ENCODE peak calls at places on chromosomes 12 and 14, in ten cellular contexts. One of them, this sample, is unnamed.

GRCh38 chr12:3658327-3659163 is 94.4 kb downstream of the CRACR2A start:
- DNase-seq in HCEC 1CT: peak
- DNase-seq in NCI-H1092 treated with DMSO at 0.1 percent for 48 hours: no peak
- DNase-seq in stimulated activated CD4-positive, alpha-beta T cell treated with anti-CD3 and anti-CD28 coated beads, Interleukin-2, amount 100 ng/mL, for 4 hours: no peak
- DNase-seq in non-pigmented ciliary epithelial cell: no peak
- DNase-seq in iPS-NIHi11: peak
- DNase-seq in left colon: peak
- DNase-seq in activated CD4-positive, alpha-beta T cell treated with anti-CD3 and anti-CD28 coated beads, Interleukin-2, amount 50 U/mL, for 4 hours: peak
- DNase-seq in T1000: no peak
- DNase-seq in GM23248: peak
- DNase-seq in this sample: no peak

GRCh38 chr12:21852251-21852650 is 77.7 kb upstream of the KCNJ8 start:
- DNase-seq in HCEC 1CT: peak
- DNase-seq in NCI-H1092 treated with DMSO at 0.1 percent for 48 hours: no peak
- DNase-seq in stimulated activated CD4-positive, alpha-beta T cell treated with anti-CD3 and anti-CD28 coated beads, Interleukin-2, amount 100 ng/mL, for 4 hours: no peak
- DNase-seq in non-pigmented ciliary epithelial cell: peak
- DNase-seq in iPS-NIHi11: no peak
- DNase-seq in left colon: no peak
- DNase-seq in activated CD4-positive, alpha-beta T cell treated with anti-CD3 and anti-CD28 coated beads, Interleukin-2, amount 50 U/mL, for 4 hours: no peak
- DNase-seq in T1000: peak
- DNase-seq in GM23248: peak
- DNase-seq in this sample: no peak

GRCh38 chr14:99757331-99758070 is 35.7 kb upstream of the EML1 start:
- DNase-seq in HCEC 1CT: peak
- DNase-seq in NCI-H1092 treated with DMSO at 0.1 percent for 48 hours: no peak
- DNase-seq in stimulated activated CD4-positive, alpha-beta T cell treated with anti-CD3 and anti-CD28 coated beads, Interleukin-2, amount 100 ng/mL, for 4 hours: no peak
- DNase-seq in non-pigmented ciliary epithelial cell: peak
- DNase-seq in iPS-NIHi11: no peak
- DNase-seq in left colon: peak
- DNase-seq in activated CD4-positive, alpha-beta T cell treated with anti-CD3 and anti-CD28 coated beads, Interleukin-2, amount 50 U/mL, for 4 hours: no peak
- DNase-seq in T1000: peak
- DNase-seq in GM23248: peak
- DNase-seq in this sample: no peak

GRCh38 chr12:96015672-96016071 is 19.5 kb upstream of the HAL start:
- DNase-seq in HCEC 1CT: peak
- DNase-seq in NCI-H1092 treated with DMSO at 0.1 percent for 48 hours: peak
- DNase-seq in stimulated activated CD4-positive, alpha-beta T cell treated with anti-CD3 and anti-CD28 coated beads, Interleukin-2, amount 100 ng/mL, for 4 hours: no peak
- DNase-seq in non-pigmented ciliary epithelial cell: no peak
- DNase-seq in iPS-NIHi11: peak
- DNase-seq in left colon: no peak
- DNase-seq in activated CD4-positive, alpha-beta T cell treated with anti-CD3 and anti-CD28 coated beads, Interleukin-2, amount 50 U/mL, for 4 hours: no peak
- DNase-seq in T1000: no peak
- DNase-seq in GM23248: peak
- DNase-seq in this sample: no peak

GRCh38 chr12:16076553-16076952 is 165.4 kb downstream of the DERA start:
- DNase-seq in HCEC 1CT: peak
- DNase-seq in NCI-H1092 treated with DMSO at 0.1 percent for 48 hours: peak
- DNase-seq in stimulated activated CD4-positive, alpha-beta T cell treated with anti-CD3 and anti-CD28 coated beads, Interleukin-2, amount 100 ng/mL, for 4 hours: no peak
- DNase-seq in non-pigmented ciliary epithelial cell: no peak
- DNase-seq in iPS-NIHi11: peak
- DNase-seq in left colon: no peak
- DNase-seq in activated CD4-positive, alpha-beta T cell treated with anti-CD3 and anti-CD28 coated beads, Interleukin-2, amount 50 U/mL, for 4 hours: no peak
- DNase-seq in T1000: no peak
- DNase-seq in GM23248: peak
- DNase-seq in this sample: peak

GRCh38 chr14:105292810-105293711 is 7.7 kb downstream of the BRF1 start:
- DNase-seq in HCEC 1CT: no peak
- DNase-seq in NCI-H1092 treated with DMSO at 0.1 percent for 48 hours: no peak
- DNase-seq in stimulated activated CD4-positive, alpha-beta T cell treated with anti-CD3 and anti-CD28 coated beads, Interleukin-2, amount 100 ng/mL, for 4 hours: no peak
- DNase-seq in non-pigmented ciliary epithelial cell: no peak
- DNase-seq in iPS-NIHi11: no peak
- DNase-seq in left colon: no peak
- DNase-seq in activated CD4-positive, alpha-beta T cell treated with anti-CD3 and anti-CD28 coated beads, Interleukin-2, amount 50 U/mL, for 4 hours: no peak
- DNase-seq in T1000: no peak
- DNase-seq in GM23248: no peak
- DNase-seq in this sample: no peak

GRCh38 chr12:99722690-99723486 is 75.3 kb downstream of the GARIN6 start:
- DNase-seq in HCEC 1CT: no peak
- DNase-seq in NCI-H1092 treated with DMSO at 0.1 percent for 48 hours: no peak
- DNase-seq in stimulated activated CD4-positive, alpha-beta T cell treated with anti-CD3 and anti-CD28 coated beads, Interleukin-2, amount 100 ng/mL, for 4 hours: no peak
- DNase-seq in non-pigmented ciliary epithelial cell: no peak
- DNase-seq in iPS-NIHi11: no peak
- DNase-seq in left colon: no peak
- DNase-seq in activated CD4-positive, alpha-beta T cell treated with anti-CD3 and anti-CD28 coated beads, Interleukin-2, amount 50 U/mL, for 4 hours: no peak
- DNase-seq in T1000: no peak
- DNase-seq in GM23248: no peak
- DNase-seq in this sample: no peak

GRCh38 chr12:55715169-55715764 is 579 bp upstream of the BLOC1S1 start:
- DNase-seq in HCEC 1CT: no peak
- DNase-seq in NCI-H1092 treated with DMSO at 0.1 percent for 48 hours: no peak
- DNase-seq in stimulated activated CD4-positive, alpha-beta T cell treated with anti-CD3 and anti-CD28 coated beads, Interleukin-2, amount 100 ng/mL, for 4 hours: no peak
- DNase-seq in non-pigmented ciliary epithelial cell: no peak
- DNase-seq in iPS-NIHi11: no peak
- DNase-seq in left colon: no peak
- DNase-seq in activated CD4-positive, alpha-beta T cell treated with anti-CD3 and anti-CD28 coated beads, Interleukin-2, amount 50 U/mL, for 4 hours: no peak
- DNase-seq in T1000: no peak
- DNase-seq in GM23248: no peak
- DNase-seq in this sample: no peak

GRCh38 chr12:96361074-96361473 is 39.2 kb downstream of the CDK17 start:
- DNase-seq in HCEC 1CT: no peak
- DNase-seq in NCI-H1092 treated with DMSO at 0.1 percent for 48 hours: no peak
- DNase-seq in stimulated activated CD4-positive, alpha-beta T cell treated with anti-CD3 and anti-CD28 coated beads, Interleukin-2, amount 100 ng/mL, for 4 hours: no peak
- DNase-seq in non-pigmented ciliary epithelial cell: no peak
- DNase-seq in iPS-NIHi11: no peak
- DNase-seq in left colon: no peak
- DNase-seq in activated CD4-positive, alpha-beta T cell treated with anti-CD3 and anti-CD28 coated beads, Interleukin-2, amount 50 U/mL, for 4 hours: no peak
- DNase-seq in T1000: no peak
- DNase-seq in GM23248: no peak
- DNase-seq in this sample: no peak

GRCh38 chr12:64347630-64348029 is 42.9 kb downstream of the C12orf56 start:
- DNase-seq in HCEC 1CT: no peak
- DNase-seq in NCI-H1092 treated with DMSO at 0.1 percent for 48 hours: no peak
- DNase-seq in stimulated activated CD4-positive, alpha-beta T cell treated with anti-CD3 and anti-CD28 coated beads, Interleukin-2, amount 100 ng/mL, for 4 hours: no peak
- DNase-seq in non-pigmented ciliary epithelial cell: no peak
- DNase-seq in iPS-NIHi11: no peak
- DNase-seq in left colon: no peak
- DNase-seq in activated CD4-positive, alpha-beta T cell treated with anti-CD3 and anti-CD28 coated beads, Interleukin-2, amount 50 U/mL, for 4 hours: no peak
- DNase-seq in T1000: no peak
- DNase-seq in GM23248: no peak
- DNase-seq in this sample: no peak

GRCh38 chr12:132491349-132491663 is 1.4 kb downstream of the FBRSL1 start:
- DNase-seq in HCEC 1CT: no peak
- DNase-seq in NCI-H1092 treated with DMSO at 0.1 percent for 48 hours: no peak
- DNase-seq in stimulated activated CD4-positive, alpha-beta T cell treated with anti-CD3 and anti-CD28 coated beads, Interleukin-2, amount 100 ng/mL, for 4 hours: no peak
- DNase-seq in non-pigmented ciliary epithelial cell: no peak
- DNase-seq in iPS-NIHi11: no peak
- DNase-seq in left colon: no peak
- DNase-seq in activated CD4-positive, alpha-beta T cell treated with anti-CD3 and anti-CD28 coated beads, Interleukin-2, amount 50 U/mL, for 4 hours: no peak
- DNase-seq in T1000: no peak
- DNase-seq in GM23248: no peak
- DNase-seq in this sample: no peak

GRCh38 chr12:25694072-25694471 is 141.0 kb upstream of the LMNTD1 start:
- DNase-seq in HCEC 1CT: peak
- DNase-seq in NCI-H1092 treated with DMSO at 0.1 percent for 48 hours: no peak
- DNase-seq in stimulated activated CD4-positive, alpha-beta T cell treated with anti-CD3 and anti-CD28 coated beads, Interleukin-2, amount 100 ng/mL, for 4 hours: no peak
- DNase-seq in non-pigmented ciliary epithelial cell: peak
- DNase-seq in iPS-NIHi11: no peak
- DNase-seq in left colon: no peak
- DNase-seq in activated CD4-positive, alpha-beta T cell treated with anti-CD3 and anti-CD28 coated beads, Interleukin-2, amount 50 U/mL, for 4 hours: no peak
- DNase-seq in T1000: peak
- DNase-seq in GM23248: peak
- DNase-seq in this sample: no peak

GRCh38 chr12:10135126-10135525 is 5.1 kb upstream of the CLEC7A start:
- DNase-seq in HCEC 1CT: no peak
- DNase-seq in NCI-H1092 treated with DMSO at 0.1 percent for 48 hours: no peak
- DNase-seq in stimulated activated CD4-positive, alpha-beta T cell treated with anti-CD3 and anti-CD28 coated beads, Interleukin-2, amount 100 ng/mL, for 4 hours: no peak
- DNase-seq in non-pigmented ciliary epithelial cell: no peak
- DNase-seq in iPS-NIHi11: no peak
- DNase-seq in left colon: no peak
- DNase-seq in activated CD4-positive, alpha-beta T cell treated with anti-CD3 and anti-CD28 coated beads, Interleukin-2, amount 50 U/mL, for 4 hours: no peak
- DNase-seq in T1000: no peak
- DNase-seq in GM23248: no peak
- DNase-seq in this sample: no peak

GRCh38 chr14:74979442-74980397 is 23.0 kb upstream of the EIF2B2 start:
- DNase-seq in HCEC 1CT: no peak
- DNase-seq in NCI-H1092 treated with DMSO at 0.1 percent for 48 hours: peak
- DNase-seq in stimulated activated CD4-positive, alpha-beta T cell treated with anti-CD3 and anti-CD28 coated beads, Interleukin-2, amount 100 ng/mL, for 4 hours: no peak
- DNase-seq in non-pigmented ciliary epithelial cell: no peak
- DNase-seq in iPS-NIHi11: peak
- DNase-seq in left colon: no peak
- DNase-seq in activated CD4-positive, alpha-beta T cell treated with anti-CD3 and anti-CD28 coated beads, Interleukin-2, amount 50 U/mL, for 4 hours: no peak
- DNase-seq in T1000: peak
- DNase-seq in GM23248: peak
- DNase-seq in this sample: peak

GRCh38 chr12:5335059-5335458 is 96.8 kb upstream of the NTF3 start:
- DNase-seq in HCEC 1CT: no peak
- DNase-seq in NCI-H1092 treated with DMSO at 0.1 percent for 48 hours: no peak
- DNase-seq in stimulated activated CD4-positive, alpha-beta T cell treated with anti-CD3 and anti-CD28 coated beads, Interleukin-2, amount 100 ng/mL, for 4 hours: no peak
- DNase-seq in non-pigmented ciliary epithelial cell: no peak
- DNase-seq in iPS-NIHi11: no peak
- DNase-seq in left colon: no peak
- DNase-seq in activated CD4-positive, alpha-beta T cell treated with anti-CD3 and anti-CD28 coated beads, Interleukin-2, amount 50 U/mL, for 4 hours: no peak
- DNase-seq in T1000: no peak
- DNase-seq in GM23248: peak
- DNase-seq in this sample: no peak

GRCh38 chr14:91866061-91866460 is 1.3 kb downstream of the TC2N start:
- DNase-seq in HCEC 1CT: no peak
- DNase-seq in NCI-H1092 treated with DMSO at 0.1 percent for 48 hours: no peak
- DNase-seq in stimulated activated CD4-positive, alpha-beta T cell treated with anti-CD3 and anti-CD28 coated beads, Interleukin-2, amount 100 ng/mL, for 4 hours: no peak
- DNase-seq in non-pigmented ciliary epithelial cell: no peak
- DNase-seq in iPS-NIHi11: no peak
- DNase-seq in left colon: no peak
- DNase-seq in activated CD4-positive, alpha-beta T cell treated with anti-CD3 and anti-CD28 coated beads, Interleukin-2, amount 50 U/mL, for 4 hours: no peak
- DNase-seq in T1000: no peak
- DNase-seq in GM23248: peak
- DNase-seq in this sample: no peak

GRCh38 chr12:47236109-47236714 is 156.5 kb upstream of the AMIGO2 start:
- DNase-seq in HCEC 1CT: peak
- DNase-seq in NCI-H1092 treated with DMSO at 0.1 percent for 48 hours: no peak
- DNase-seq in stimulated activated CD4-positive, alpha-beta T cell treated with anti-CD3 and anti-CD28 coated beads, Interleukin-2, amount 100 ng/mL, for 4 hours: no peak
- DNase-seq in non-pigmented ciliary epithelial cell: peak
- DNase-seq in iPS-NIHi11: no peak
- DNase-seq in left colon: no peak
- DNase-seq in activated CD4-positive, alpha-beta T cell treated with anti-CD3 and anti-CD28 coated beads, Interleukin-2, amount 50 U/mL, for 4 hours: no peak
- DNase-seq in T1000: no peak
- DNase-seq in GM23248: peak
- DNase-seq in this sample: no peak

GRCh38 chr12:131203666-131204415 is 250.1 kb downstream of the ADGRD1 start:
- DNase-seq in HCEC 1CT: no peak
- DNase-seq in NCI-H1092 treated with DMSO at 0.1 percent for 48 hours: no peak
- DNase-seq in stimulated activated CD4-positive, alpha-beta T cell treated with anti-CD3 and anti-CD28 coated beads, Interleukin-2, amount 100 ng/mL, for 4 hours: no peak
- DNase-seq in non-pigmented ciliary epithelial cell: no peak
- DNase-seq in iPS-NIHi11: no peak
- DNase-seq in left colon: no peak
- DNase-seq in activated CD4-positive, alpha-beta T cell treated with anti-CD3 and anti-CD28 coated beads, Interleukin-2, amount 50 U/mL, for 4 hours: no peak
- DNase-seq in T1000: no peak
- DNase-seq in GM23248: no peak
- DNase-seq in this sample: no peak

GRCh38 chr14:59520224-59520623 is 35.9 kb downstream of the JKAMP start:
- DNase-seq in HCEC 1CT: no peak
- DNase-seq in NCI-H1092 treated with DMSO at 0.1 percent for 48 hours: no peak
- DNase-seq in stimulated activated CD4-positive, alpha-beta T cell treated with anti-CD3 and anti-CD28 coated beads, Interleukin-2, amount 100 ng/mL, for 4 hours: no peak
- DNase-seq in non-pigmented ciliary epithelial cell: no peak
- DNase-seq in iPS-NIHi11: no peak
- DNase-seq in left colon: no peak
- DNase-seq in activated CD4-positive, alpha-beta T cell treated with anti-CD3 and anti-CD28 coated beads, Interleukin-2, amount 50 U/mL, for 4 hours: no peak
- DNase-seq in T1000: no peak
- DNase-seq in GM23248: no peak
- DNase-seq in this sample: no peak

GRCh38 chr14:98906123-98906995 is 365.6 kb downstream of the BCL11B start:
- DNase-seq in HCEC 1CT: no peak
- DNase-seq in NCI-H1092 treated with DMSO at 0.1 percent for 48 hours: no peak
- DNase-seq in stimulated activated CD4-positive, alpha-beta T cell treated with anti-CD3 and anti-CD28 coated beads, Interleukin-2, amount 100 ng/mL, for 4 hours: no peak
- DNase-seq in non-pigmented ciliary epithelial cell: no peak
- DNase-seq in iPS-NIHi11: peak
- DNase-seq in left colon: no peak
- DNase-seq in activated CD4-positive, alpha-beta T cell treated with anti-CD3 and anti-CD28 coated beads, Interleukin-2, amount 50 U/mL, for 4 hours: no peak
- DNase-seq in T1000: peak
- DNase-seq in GM23248: no peak
- DNase-seq in this sample: peak

GRCh38 chr12:40831916-40832315 is 139.7 kb downstream of the CNTN1 start:
- DNase-seq in HCEC 1CT: no peak
- DNase-seq in NCI-H1092 treated with DMSO at 0.1 percent for 48 hours: no peak
- DNase-seq in stimulated activated CD4-positive, alpha-beta T cell treated with anti-CD3 and anti-CD28 coated beads, Interleukin-2, amount 100 ng/mL, for 4 hours: no peak
- DNase-seq in non-pigmented ciliary epithelial cell: no peak
- DNase-seq in iPS-NIHi11: no peak
- DNase-seq in left colon: no peak
- DNase-seq in activated CD4-positive, alpha-beta T cell treated with anti-CD3 and anti-CD28 coated beads, Interleukin-2, amount 50 U/mL, for 4 hours: no peak
- DNase-seq in T1000: no peak
- DNase-seq in GM23248: no peak
- DNase-seq in this sample: peak

GRCh38 chr14:95472819-95473251 is 43.6 kb downstream of the SYNE3 start:
- DNase-seq in HCEC 1CT: no peak
- DNase-seq in NCI-H1092 treated with DMSO at 0.1 percent for 48 hours: no peak
- DNase-seq in stimulated activated CD4-positive, alpha-beta T cell treated with anti-CD3 and anti-CD28 coated beads, Interleukin-2, amount 100 ng/mL, for 4 hours: no peak
- DNase-seq in non-pigmented ciliary epithelial cell: no peak
- DNase-seq in iPS-NIHi11: no peak
- DNase-seq in left colon: no peak
- DNase-seq in activated CD4-positive, alpha-beta T cell treated with anti-CD3 and anti-CD28 coated beads, Interleukin-2, amount 50 U/mL, for 4 hours: no peak
- DNase-seq in T1000: no peak
- DNase-seq in GM23248: peak
- DNase-seq in this sample: no peak

GRCh38 chr14:103716091-103716801 is 636 bp downstream of the ZFYVE21 start:
- DNase-seq in HCEC 1CT: peak
- DNase-seq in NCI-H1092 treated with DMSO at 0.1 percent for 48 hours: no peak
- DNase-seq in stimulated activated CD4-positive, alpha-beta T cell treated with anti-CD3 and anti-CD28 coated beads, Interleukin-2, amount 100 ng/mL, for 4 hours: no peak
- DNase-seq in non-pigmented ciliary epithelial cell: no peak
- DNase-seq in iPS-NIHi11: peak
- DNase-seq in left colon: no peak
- DNase-seq in activated CD4-positive, alpha-beta T cell treated with anti-CD3 and anti-CD28 coated beads, Interleukin-2, amount 50 U/mL, for 4 hours: no peak
- DNase-seq in T1000: no peak
- DNase-seq in GM23248: peak
- DNase-seq in this sample: no peak

GRCh38 chr12:10235761-10236631 is 23.3 kb downstream of the GABARAPL1 start:
- DNase-seq in HCEC 1CT: peak
- DNase-seq in NCI-H1092 treated with DMSO at 0.1 percent for 48 hours: peak
- DNase-seq in stimulated activated CD4-positive, alpha-beta T cell treated with anti-CD3 and anti-CD28 coated beads, Interleukin-2, amount 100 ng/mL, for 4 hours: peak
- DNase-seq in non-pigmented ciliary epithelial cell: no peak
- DNase-seq in iPS-NIHi11: peak
- DNase-seq in left colon: no peak
- DNase-seq in activated CD4-positive, alpha-beta T cell treated with anti-CD3 and anti-CD28 coated beads, Interleukin-2, amount 50 U/mL, for 4 hours: peak
- DNase-seq in T1000: no peak
- DNase-seq in GM23248: peak
- DNase-seq in this sample: peak

GRCh38 chr12:100715976-100716657 is 78.5 kb upstream of the ANO4 start:
- DNase-seq in HCEC 1CT: no peak
- DNase-seq in NCI-H1092 treated with DMSO at 0.1 percent for 48 hours: no peak
- DNase-seq in stimulated activated CD4-positive, alpha-beta T cell treated with anti-CD3 and anti-CD28 coated beads, Interleukin-2, amount 100 ng/mL, for 4 hours: no peak
- DNase-seq in non-pigmented ciliary epithelial cell: no peak
- DNase-seq in iPS-NIHi11: peak
- DNase-seq in left colon: no peak
- DNase-seq in activated CD4-positive, alpha-beta T cell treated with anti-CD3 and anti-CD28 coated beads, Interleukin-2, amount 50 U/mL, for 4 hours: no peak
- DNase-seq in T1000: no peak
- DNase-seq in GM23248: no peak
- DNase-seq in this sample: no peak

GRCh38 chr12:96241484-96242256 is 47.5 kb downstream of the ELK3 start:
- DNase-seq in HCEC 1CT: peak
- DNase-seq in NCI-H1092 treated with DMSO at 0.1 percent for 48 hours: no peak
- DNase-seq in stimulated activated CD4-positive, alpha-beta T cell treated with anti-CD3 and anti-CD28 coated beads, Interleukin-2, amount 100 ng/mL, for 4 hours: peak
- DNase-seq in non-pigmented ciliary epithelial cell: no peak
- DNase-seq in iPS-NIHi11: no peak
- DNase-seq in left colon: peak
- DNase-seq in activated CD4-positive, alpha-beta T cell treated with anti-CD3 and anti-CD28 coated beads, Interleukin-2, amount 50 U/mL, for 4 hours: peak
- DNase-seq in T1000: no peak
- DNase-seq in GM23248: peak
- DNase-seq in this sample: peak

GRCh38 chr14:50061664-50062437 is 54.5 kb downstream of the VCPKMT start:
- DNase-seq in HCEC 1CT: peak
- DNase-seq in NCI-H1092 treated with DMSO at 0.1 percent for 48 hours: no peak
- DNase-seq in stimulated activated CD4-positive, alpha-beta T cell treated with anti-CD3 and anti-CD28 coated beads, Interleukin-2, amount 100 ng/mL, for 4 hours: no peak
- DNase-seq in non-pigmented ciliary epithelial cell: no peak
- DNase-seq in iPS-NIHi11: no peak
- DNase-seq in left colon: peak
- DNase-seq in activated CD4-positive, alpha-beta T cell treated with anti-CD3 and anti-CD28 coated beads, Interleukin-2, amount 50 U/mL, for 4 hours: peak
- DNase-seq in T1000: no peak
- DNase-seq in GM23248: peak
- DNase-seq in this sample: peak

GRCh38 chr14:31170411-31170810 is 37.2 kb downstream of the HECTD1 start:
- DNase-seq in HCEC 1CT: peak
- DNase-seq in NCI-H1092 treated with DMSO at 0.1 percent for 48 hours: no peak
- DNase-seq in stimulated activated CD4-positive, alpha-beta T cell treated with anti-CD3 and anti-CD28 coated beads, Interleukin-2, amount 100 ng/mL, for 4 hours: no peak
- DNase-seq in non-pigmented ciliary epithelial cell: no peak
- DNase-seq in iPS-NIHi11: no peak
- DNase-seq in left colon: no peak
- DNase-seq in activated CD4-positive, alpha-beta T cell treated with anti-CD3 and anti-CD28 coated beads, Interleukin-2, amount 50 U/mL, for 4 hours: no peak
- DNase-seq in T1000: no peak
- DNase-seq in GM23248: peak
- DNase-seq in this sample: no peak

This sample was measured in NCI-H1417.